ENCODE peak calls at places on chromosomes 2 and 18, in ten cellular contexts. I is psoas muscle; Z is ELF-1; J is endothelial cell; E is GM12878; T is GOT3; M is osteocyte; Q is stimulated activated CD4-positive, alpha-beta T cell treated with anti-CD3 and anti-CD28 coated beads, Interleukin-1b, Interleukin-23, amount 100 ng/mL, for 1 hour; G is lung; K is SHP77. P is an unnamed sample.
A peak's percentile ranks its signal among the peaks of the same experiment; 100 is the strongest.

GRCh38 chr18:78242796-78243195 is 736.8 kb upstream of the SALL3 start:
- DNase-seq in M (no peak), Z (no peak), K (no peak), G (no peak), Q (no peak), J (no peak), T (no peak), E (no peak), I (no peak), P (peak; percentile 72)

GRCh38 chr2:164735309-164735919 is 106.2 kb downstream of the COBLL1 start:
- DNase-seq in T (no peak), Z (no peak), Q (no peak), E (no peak), K (no peak), M (no peak), G (no peak), I (no peak), J (no peak), P (no peak)

GRCh38 chr18:58143391-58143790 is 99.4 kb downstream of the NEDD4L start:
- DNase-seq in T (no peak), E (no peak), Z (no peak), G (no peak), M (no peak), Q (no peak), K (no peak), I (no peak), J (no peak), P (no peak)

GRCh38 chr2:9944330-9944758 is 7.1 kb upstream of the GRHL1 start:
- DNase-seq in Z (no peak), M (no peak), E (no peak), J (no peak), K (no peak), T (no peak), G (no peak), Q (no peak), I (no peak), P (no peak)

GRCh38 chr2:239607795-239608171 is 207.0 kb upstream of the HDAC4 start:
- DNase-seq in G (no peak), K (no peak), E (no peak), Z (no peak), M (peak; percentile 79), Q (no peak), I (no peak), J (no peak), T (no peak), P (no peak)

GRCh38 chr2:179460530-179460929 is 195.9 kb upstream of the SESTD1 start:
- DNase-seq in I (no peak), Q (no peak), Z (no peak), T (no peak), J (no peak), M (no peak), G (no peak), E (no peak), K (no peak), P (no peak)

GRCh38 chr18:24490545-24490944 is 30.1 kb downstream of the HRH4 start:
- DNase-seq in J (no peak), E (no peak), I (no peak), Z (no peak), Q (no peak), M (no peak), T (no peak), G (no peak), K (no peak), P (no peak)

GRCh38 chr2:172970660-172971059 is 105.0 kb upstream of the MAP3K20 start:
- DNase-seq in M (no peak), I (no peak), J (no peak), Q (no peak), E (no peak), K (no peak), Z (no peak), G (no peak), T (no peak), P (no peak)

GRCh38 chr2:40093036-40093673 is 314.1 kb upstream of the THUMPD2 start:
- DNase-seq in G (no peak), Z (no peak), J (no peak), T (no peak), M (no peak), E (no peak), I (no peak), K (no peak), Q (no peak), P (no peak)

GRCh38 chr2:175679728-175680127 is 322.3 kb downstream of the LNPK start:
- DNase-seq in Q (no peak), K (no peak), M (no peak), I (no peak), E (no peak), Z (no peak), J (no peak), T (no peak), G (no peak), P (no peak)

GRCh38 chr2:120177973-120178372 is 45.2 kb downstream of the TMEM185B start:
- DNase-seq in M (no peak), Q (no peak), G (no peak), I (no peak), K (no peak), J (no peak), Z (no peak), T (no peak), E (no peak), P (no peak)

GRCh38 chr2:148021059-148021985 is at the start of gene MBD5:
- DNase-seq in J (peak; percentile 46), Z (no peak), I (peak; percentile 66), G (peak; percentile 41), E (peak; percentile 45), T (peak; percentile 6), Q (peak; percentile 34), K (no peak), M (no peak), P (peak; percentile 43)

GRCh38 chr2:234405472-234405871 is 91.4 kb downstream of the ARL4C start:
- DNase-seq in K (no peak), Q (no peak), E (no peak), G (no peak), M (no peak), T (no peak), J (no peak), Z (no peak), I (no peak), P (no peak)

GRCh38 chr18:55420665-55420964 is 167.4 kb downstream of the TCF4 start:
- DNase-seq in Z (no peak), G (no peak), T (no peak), K (no peak), I (no peak), E (no peak), Q (no peak), M (no peak), J (no peak), P (no peak)

GRCh38 chr2:232116839-232117238 is 155.3 kb downstream of the DIS3L2 start:
- DNase-seq in E (no peak), M (no peak), T (no peak), Q (no peak), I (no peak), Z (no peak), J (no peak), K (no peak), G (no peak), P (no peak)

GRCh38 chr2:40348038-40348437 is 103.9 kb downstream of the SLC8A1 start:
- DNase-seq in M (no peak), E (no peak), Q (no peak), I (no peak), Z (no peak), J (no peak), K (no peak), T (no peak), G (no peak), P (no peak)

GRCh38 chr2:120448961-120449421 is 103.1 kb downstream of the INHBB start:
- DNase-seq in Z (no peak), T (no peak), M (no peak), K (no peak), I (no peak), G (no peak), Q (no peak), J (no peak), E (no peak), P (no peak)

GRCh38 chr2:67600472-67600871 is 203.3 kb downstream of the ETAA1 start:
- DNase-seq in J (no peak), T (no peak), G (no peak), Z (peak; percentile 63), M (no peak), Q (no peak), I (no peak), K (no peak), E (no peak), P (no peak)

GRCh38 chr2:176096986-176097819 is 2.4 kb upstream of the HOXD12 start:
- DNase-seq in Q (peak; percentile 30), M (peak; percentile 90), E (no peak), T (peak; percentile 52), G (peak; percentile 63), Z (peak; percentile 90), I (peak; percentile 79), K (peak; percentile 49), J (peak; percentile 75), P (peak; percentile 66)

GRCh38 chr2:31986906-31987305 is 23.9 kb downstream of the MEMO1 start:
- DNase-seq in Z (no peak), M (no peak), K (no peak), T (no peak), G (no peak), E (no peak), I (no peak), J (no peak), Q (no peak), P (no peak)

GRCh38 chr2:85887566-85888019 is 1.2 kb downstream of the ST3GAL5 start:
- DNase-seq in I (peak; percentile 79), G (peak; percentile 52), J (peak; percentile 37), T (no peak), Z (peak; percentile 22), M (no peak), E (no peak), K (peak; percentile 41), Q (peak; percentile 9), P (peak; percentile 67)

GRCh38 chr18:62324917-62325805 is at the start of gene TNFRSF11A:
- DNase-seq in Q (peak; percentile 48), K (peak; percentile 53), E (no peak), J (peak; percentile 84), M (no peak), G (peak; percentile 39), T (no peak), I (peak; percentile 58), Z (no peak), P (peak; percentile 32)

GRCh38 chr2:207914716-207915115 is 110.6 kb downstream of the PLEKHM3 start:
- DNase-seq in E (no peak), Q (no peak), M (no peak), K (peak; percentile 61), J (no peak), T (no peak), I (no peak), G (no peak), Z (no peak), P (no peak)

GRCh38 chr2:23524261-23524706 is 139.3 kb downstream of the KLHL29 start:
- DNase-seq in G (no peak), Z (peak; percentile 35), J (no peak), M (peak; percentile 87), T (peak; percentile 14), E (no peak), I (peak; percentile 95), K (peak; percentile 47), Q (no peak), P (no peak)

GRCh38 chr2:216151313-216152030 is 42.3 kb downstream of the XRCC5 start:
- DNase-seq in E (no peak), I (no peak), M (no peak), J (no peak), Z (no peak), Q (no peak), G (no peak), T (no peak), K (no peak), P (no peak)

GRCh38 chr18:11565716-11566115 is 43.7 kb upstream of the SLC35G4 start:
- DNase-seq in K (no peak), I (no peak), J (no peak), Z (no peak), E (no peak), M (no peak), Q (no peak), G (no peak), T (no peak), P (no peak)